ENCODE peak calls at places on chromosomes 16 and 17, in five cellular contexts. Q is nucleus accumbens, N is HuH-7, X is HuH-7.5, J is T-helper 17 cell. R is an unnamed sample.

GRCh38 chr16:56866955-56867830 is 2.2 kb downstream of the SLC12A3 start:
- DNase-seq in Q (no peak), N (peak; percentile 52), X (no peak), J (no peak), R (peak; percentile 68)

GRCh38 chr17:60231234-60231633 is 81.5 kb downstream of the CA4 start:
- DNase-seq in Q (no peak), N (peak; percentile 12), X (peak; percentile 74), J (no peak), R (no peak)

GRCh38 chr16:51049276-51049675 is 101.8 kb downstream of the SALL1 start:
- DNase-seq in Q (no peak), N (no peak), X (no peak), J (no peak), R (no peak)

GRCh38 chr17:69539781-69540319 is 125.4 kb downstream of the MAP2K6 start:
- DNase-seq in Q (no peak), N (no peak), X (no peak), J (no peak), R (no peak)

GRCh38 chr16:78230832-78231231 is 131.4 kb downstream of the WWOX start:
- DNase-seq in Q (no peak), N (no peak), X (no peak), J (no peak), R (peak; percentile 55)

GRCh38 chr16:79081292-79082066 is 519.1 kb downstream of the MAF start:
- DNase-seq in Q (no peak), N (peak; percentile 31), X (no peak), J (no peak), R (peak; percentile 11)

GRCh38 chr17:30074726-30075125 is 41.9 kb upstream of the NSRP1 start:
- DNase-seq in Q (no peak), N (no peak), X (no peak), J (no peak), R (no peak)

GRCh38 chr17:48016112-48016511 is 21.5 kb downstream of the COPZ2 start:
- DNase-seq in Q (no peak), N (no peak), X (no peak), J (no peak), R (no peak)

GRCh38 chr17:65527857-65528591 is 33.4 kb downstream of the AXIN2 start:
- DNase-seq in Q (no peak), N (no peak), X (no peak), J (no peak), R (peak; percentile 70)

GRCh38 chr16:89360760-89361435 is 129.5 kb downstream of the ANKRD11 start:
- DNase-seq in Q (no peak), N (no peak), X (no peak), J (peak; percentile 45), R (no peak)

GRCh38 chr16:84298376-84298899 is 3.8 kb downstream of the WFDC1 start:
- DNase-seq in Q (no peak), N (no peak), X (no peak), J (no peak), R (no peak)

GRCh38 chr17:9928601-9929341 is 23.7 kb upstream of the RCVRN start:
- DNase-seq in Q (no peak), N (peak; percentile 33), X (peak; percentile 20), J (no peak), R (no peak)

GRCh38 chr16:88348377-88349152 is 34.2 kb upstream of the ZNF469 start:
- DNase-seq in Q (no peak), N (no peak), X (no peak), J (no peak), R (no peak)

GRCh38 chr16:85171809-85172464 is 59.7 kb upstream of the CIBAR2 start:
- DNase-seq in Q (no peak), N (no peak), X (no peak), J (no peak), R (no peak)

GRCh38 chr17:16286947-16287562 is 66.2 kb downstream of the CENPV start:
- DNase-seq in Q (no peak), N (no peak), X (no peak), J (no peak), R (no peak)

GRCh38 chr17:66807182-66807581 is 27.7 kb upstream of the CACNG5 start:
- DNase-seq in Q (no peak), N (no peak), X (no peak), J (no peak), R (no peak)

GRCh38 chr16:19108409-19109287 is 5.1 kb upstream of the ITPRIPL2 start:
- DNase-seq in Q (no peak), N (no peak), X (no peak), J (no peak), R (no peak)

GRCh38 chr17:80630721-80631120 is 86.1 kb downstream of the RPTOR start:
- DNase-seq in Q (no peak), N (no peak), X (no peak), J (no peak), R (no peak)

GRCh38 chr17:32487460-32488176 is 825 bp downstream of the CDK5R1 start:
- DNase-seq in Q (no peak), N (peak; percentile 43), X (peak; percentile 59), J (no peak), R (no peak)

GRCh38 chr17:48841395-48841831 is 10.6 kb downstream of the CALCOCO2 start:
- DNase-seq in Q (no peak), N (no peak), X (no peak), J (no peak), R (no peak)

GRCh38 chr17:78992542-78993212 is 13.0 kb upstream of the LGALS3BP start:
- DNase-seq in Q (no peak), N (no peak), X (no peak), J (no peak), R (no peak)

GRCh38 chr17:32971171-32971570 is 20.5 kb upstream of the SPACA3 start:
- DNase-seq in Q (no peak), N (no peak), X (no peak), J (no peak), R (no peak)

GRCh38 chr17:82520041-82520910 is 744 bp downstream of the FOXK2 start:
- DNase-seq in Q (peak; percentile 25), N (no peak), X (no peak), J (peak; percentile 37), R (no peak)

GRCh38 chr16:84687715-84688114 is 12.1 kb upstream of the USP10 start:
- DNase-seq in Q (no peak), N (no peak), X (no peak), J (no peak), R (no peak)

GRCh38 chr17:44898768-44899073 is 524 bp downstream of the EFTUD2 start:
- DNase-seq in Q (no peak), N (no peak), X (no peak), J (no peak), R (no peak)

GRCh38 chr17:51046527-51047384 is 73.9 kb downstream of the SPAG9 start:
- DNase-seq in Q (peak; percentile 89), N (peak; percentile 17), X (peak; percentile 19), J (no peak), R (no peak)

GRCh38 chr17:76271669-76272540 is 6.8 kb downstream of the UBALD2 start:
- DNase-seq in Q (no peak), N (no peak), X (no peak), J (peak; percentile 53), R (no peak)

GRCh38 chr16:1825864-1826690 is 548 bp downstream of the HAGH start:
- DNase-seq in Q (peak; percentile 54), N (peak; percentile 35), X (peak; percentile 62), J (peak; percentile 73), R (peak; percentile 40)

GRCh38 chr16:89700649-89701424 is 668 bp downstream of the SPATA2L start:
- DNase-seq in Q (no peak), N (peak; percentile 80), X (peak; percentile 86), J (peak; percentile 45), R (peak; percentile 73)

GRCh38 chr17:72771734-72772133 is 320.8 kb downstream of the SLC39A11 start:
- DNase-seq in Q (no peak), N (no peak), X (no peak), J (no peak), R (no peak)

GRCh38 chr17:34840758-34841157 is 120.5 kb downstream of the CCT6B start:
- DNase-seq in Q (no peak), N (no peak), X (no peak), J (no peak), R (no peak)

GRCh38 chr17:77273397-77274136 is 132.8 kb downstream of the SEC14L1 start:
- DNase-seq in Q (no peak), N (no peak), X (no peak), J (no peak), R (no peak)

GRCh38 chr17:4548061-4548461 is 7.1 kb downstream of the MYBBP1A start:
- DNase-seq in Q (no peak), N (no peak), X (no peak), J (no peak), R (no peak)

GRCh38 chr16:7285520-7285919 is 47.1 kb upstream of the RBFOX1 start:
- DNase-seq in Q (no peak), N (no peak), X (no peak), J (no peak), R (no peak)

GRCh38 chr16:49592507-49593422 is 219.2 kb downstream of the C16orf78 start:
- DNase-seq in Q (no peak), N (peak; percentile 77), X (peak; percentile 58), J (no peak), R (peak; percentile 51)

GRCh38 chr17:17732892-17733670 is 51.8 kb downstream of the RAI1 start:
- DNase-seq in Q (no peak), N (no peak), X (no peak), J (no peak), R (no peak)

GRCh38 chr17:8222380-8222629 is 11.9 kb upstream of the AURKB start:
- DNase-seq in Q (no peak), N (no peak), X (no peak), J (no peak), R (no peak)

GRCh38 chr17:53571342-53571741 is 251.4 kb upstream of the KIF2B start:
- DNase-seq in Q (no peak), N (no peak), X (no peak), J (no peak), R (no peak)

GRCh38 chr16:85928411-85928820 is 29.5 kb downstream of the IRF8 start:
- DNase-seq in Q (no peak), N (peak; percentile 40), X (no peak), J (no peak), R (no peak)